ENCODE peak calls at places on chromosomes 2 and 18, in four cellular contexts. M is activated CD8-positive, alpha-beta memory T cell treated with anti-CD3 and anti-CD28 coated beads, Interleukin-2, amount 50 U/mL, for 48 hours; Q is M059J; I is Kasumi-1. E is an unnamed sample.

GRCh38 chr2:100395532-100396350 is 21.7 kb downstream of the CHST10 start:
- DNase-seq in I (no peak), M (peak), Q (no peak), E (peak)

GRCh38 chr2:10266133-10266620 is 36.5 kb upstream of the HPCAL1 start:
- DNase-seq in M (no peak), Q (peak), I (no peak), E (no peak)

GRCh38 chr2:231359484-231359883 is 36.0 kb upstream of the B3GNT7 start:
- DNase-seq in I (no peak), Q (no peak), M (no peak), E (peak)

GRCh38 chr2:105789745-105790466 is 45.2 kb downstream of the NCK2 start:
- DNase-seq in M (peak), I (peak), Q (peak), E (no peak)

GRCh38 chr2:12452211-12452610 is 264.5 kb upstream of the TRIB2 start:
- DNase-seq in I (peak), M (no peak), Q (no peak), E (no peak)

GRCh38 chr2:149020432-149020851 is 18.1 kb upstream of the LYPD6B start:
- DNase-seq in M (no peak), Q (no peak), I (no peak), E (no peak)

GRCh38 chr2:219614076-219614860 is 13.2 kb upstream of the SLC4A3 start:
- DNase-seq in Q (no peak), I (no peak), M (no peak), E (no peak)

GRCh38 chr2:239943991-239944441 is 81.1 kb downstream of the NDUFA10 start:
- DNase-seq in Q (no peak), I (no peak), M (no peak), E (no peak)

GRCh38 chr2:70467831-70468810 is 85.5 kb downstream of the TGFA start:
- DNase-seq in Q (no peak), M (no peak), I (no peak), E (no peak)

GRCh38 chr2:218344090-218344754 is 12.4 kb upstream of the CATIP start:
- DNase-seq in M (no peak), I (no peak), Q (peak), E (no peak)

GRCh38 chr18:5582054-5582453 is 38.3 kb upstream of the EPB41L3 start:
- DNase-seq in Q (peak), M (no peak), I (no peak), E (no peak)

GRCh38 chr2:88826399-88826798 is 134.9 kb downstream of the RPIA start:
- DNase-seq in M (no peak), Q (no peak), I (no peak), E (no peak)

GRCh38 chr2:188678921-188679320 is 295.3 kb upstream of the COL3A1 start:
- DNase-seq in I (no peak), M (no peak), Q (peak), E (no peak)

GRCh38 chr2:5070257-5070656 is 621.9 kb upstream of the SOX11 start:
- DNase-seq in I (no peak), Q (no peak), M (no peak), E (no peak)

GRCh38 chr2:142290931-142291330 is 160.1 kb upstream of the LRP1B start:
- DNase-seq in I (no peak), M (no peak), Q (peak), E (no peak)

GRCh38 chr2:69559696-69560482 is 83.7 kb downstream of the AAK1 start:
- DNase-seq in Q (peak), M (no peak), I (peak), E (no peak)

GRCh38 chr2:238573916-238574315 is 147.2 kb downstream of the ASB1 start:
- DNase-seq in Q (no peak), I (no peak), M (no peak), E (no peak)

GRCh38 chr2:30255466-30256408 is 24.4 kb downstream of the LBH start:
- DNase-seq in I (no peak), Q (no peak), M (no peak), E (peak)

GRCh38 chr2:19158899-19159298 is 199.5 kb downstream of the OSR1 start:
- DNase-seq in Q (peak), I (no peak), M (no peak), E (no peak)

GRCh38 chr2:75157435-75157834 is 41.9 kb downstream of the TACR1 start:
- DNase-seq in M (no peak), Q (peak), I (peak), E (no peak)

GRCh38 chr2:44273596-44273995 is 1.7 kb upstream of the SLC3A1 start:
- DNase-seq in I (no peak), Q (no peak), M (no peak), E (no peak)

GRCh38 chr18:55382277-55382805 is 205.7 kb downstream of the TCF4 start:
- DNase-seq in Q (no peak), I (no peak), M (no peak), E (no peak)

GRCh38 chr2:164839914-164840457 is 1.6 kb downstream of the COBLL1 start:
- DNase-seq in I (no peak), Q (peak), M (no peak), E (no peak)

GRCh38 chr2:99490088-99491065 is 560 bp upstream of the REV1 start:
- DNase-seq in I (peak), Q (peak), M (peak), E (peak)

GRCh38 chr2:193334401-193334800 is 1139.7 kb upstream of the TMEFF2 start:
- DNase-seq in M (no peak), Q (no peak), I (no peak), E (no peak)

GRCh38 chr2:172919732-172920131 is 155.9 kb upstream of the MAP3K20 start:
- DNase-seq in Q (no peak), I (no peak), M (no peak), E (no peak)

GRCh38 chr2:61420986-61421546 is 49.8 kb downstream of the USP34 start:
- DNase-seq in Q (no peak), M (no peak), I (peak), E (no peak)

GRCh38 chr2:27118525-27119329 is at the start of gene CGREF1:
- DNase-seq in M (peak), Q (no peak), I (no peak), E (no peak)

GRCh38 chr2:28117104-28117596 is 226.6 kb downstream of the BABAM2 start:
- DNase-seq in I (no peak), M (no peak), Q (no peak), E (no peak)

GRCh38 chr18:77701977-77702376 is 452.3 kb downstream of the GALR1 start:
- DNase-seq in I (no peak), Q (no peak), M (no peak), E (no peak)

GRCh38 chr2:230640540-230641011 is 72.1 kb upstream of the CAB39 start:
- DNase-seq in M (peak), I (no peak), Q (peak), E (peak)

GRCh38 chr2:143824796-143825195 is 695.1 kb downstream of the ZEB2 start:
- DNase-seq in I (no peak), Q (no peak), M (no peak), E (no peak)